ENCODE peak calls at places on chromosomes 13 and 19, in six cellular contexts. S is A549, K is upper lobe of left lung, T is K562, R is HepG2, V is GM12878. N is an unnamed sample.

GRCh38 chr13:34941835-34942731 is at the start of gene NBEA:
- ATAC-seq in S (peak; percentile 83), K (peak; percentile 82), T (peak; percentile 88), R (peak; percentile 82), V (peak; percentile 76), N (peak; percentile 82)

GRCh38 chr19:45200614-45201013 is 22.0 kb downstream of the BLOC1S3 start:
- ATAC-seq in S (peak; percentile 84), K (no peak), T (peak; percentile 87), R (peak; percentile 86), V (no peak), N (no peak)

GRCh38 chr19:30669329-30670010 is 297.3 kb downstream of the ZNF536 start:
- ATAC-seq in S (peak; percentile 88), K (no peak), T (peak; percentile 88), R (peak; percentile 63), V (peak; percentile 63), N (no peak)

GRCh38 chr13:23586336-23586735 is 16.1 kb downstream of the TNFRSF19 start:
- ATAC-seq in S (no peak), K (no peak), T (no peak), R (no peak), V (peak; percentile 37), N (no peak)

GRCh38 chr13:48585456-48585840 is 52.6 kb upstream of the RCBTB2 start:
- ATAC-seq in S (no peak), K (no peak), T (no peak), R (no peak), V (no peak), N (peak; percentile 59)

GRCh38 chr19:362154-362553 is 17.6 kb upstream of the MIER2 start:
- ATAC-seq in S (no peak), K (no peak), T (no peak), R (peak; percentile 61), V (no peak), N (no peak)

GRCh38 chr13:48950507-48950886 is 25.2 kb upstream of the FNDC3A start:
- ATAC-seq in S (no peak), K (no peak), T (no peak), R (no peak), V (no peak), N (no peak)

GRCh38 chr19:15259900-15260299 is 27.7 kb upstream of the EPHX3 start:
- ATAC-seq in S (no peak), K (no peak), T (no peak), R (no peak), V (no peak), N (no peak)

GRCh38 chr13:100510208-100510997 is 78.2 kb downstream of the GGACT start:
- ATAC-seq in S (no peak), K (no peak), T (no peak), R (no peak), V (no peak), N (no peak)

GRCh38 chr13:110690516-110690915 is 15.4 kb downstream of the CARS2 start:
- ATAC-seq in S (no peak), K (peak; percentile 40), T (no peak), R (peak; percentile 41), V (no peak), N (no peak)

GRCh38 chr13:75368167-75368566 is 113.8 kb downstream of the TBC1D4 start:
- ATAC-seq in S (no peak), K (no peak), T (no peak), R (no peak), V (no peak), N (peak; percentile 57)

GRCh38 chr19:48627211-48627864 is 8.0 kb downstream of the SPHK2 start:
- ATAC-seq in S (no peak), K (no peak), T (no peak), R (peak; percentile 58), V (no peak), N (no peak)

GRCh38 chr13:110298566-110299321 is 8.2 kb downstream of the COL4A1 start:
- ATAC-seq in S (no peak), K (peak; percentile 56), T (no peak), R (no peak), V (peak; percentile 59), N (no peak)

DNA sequence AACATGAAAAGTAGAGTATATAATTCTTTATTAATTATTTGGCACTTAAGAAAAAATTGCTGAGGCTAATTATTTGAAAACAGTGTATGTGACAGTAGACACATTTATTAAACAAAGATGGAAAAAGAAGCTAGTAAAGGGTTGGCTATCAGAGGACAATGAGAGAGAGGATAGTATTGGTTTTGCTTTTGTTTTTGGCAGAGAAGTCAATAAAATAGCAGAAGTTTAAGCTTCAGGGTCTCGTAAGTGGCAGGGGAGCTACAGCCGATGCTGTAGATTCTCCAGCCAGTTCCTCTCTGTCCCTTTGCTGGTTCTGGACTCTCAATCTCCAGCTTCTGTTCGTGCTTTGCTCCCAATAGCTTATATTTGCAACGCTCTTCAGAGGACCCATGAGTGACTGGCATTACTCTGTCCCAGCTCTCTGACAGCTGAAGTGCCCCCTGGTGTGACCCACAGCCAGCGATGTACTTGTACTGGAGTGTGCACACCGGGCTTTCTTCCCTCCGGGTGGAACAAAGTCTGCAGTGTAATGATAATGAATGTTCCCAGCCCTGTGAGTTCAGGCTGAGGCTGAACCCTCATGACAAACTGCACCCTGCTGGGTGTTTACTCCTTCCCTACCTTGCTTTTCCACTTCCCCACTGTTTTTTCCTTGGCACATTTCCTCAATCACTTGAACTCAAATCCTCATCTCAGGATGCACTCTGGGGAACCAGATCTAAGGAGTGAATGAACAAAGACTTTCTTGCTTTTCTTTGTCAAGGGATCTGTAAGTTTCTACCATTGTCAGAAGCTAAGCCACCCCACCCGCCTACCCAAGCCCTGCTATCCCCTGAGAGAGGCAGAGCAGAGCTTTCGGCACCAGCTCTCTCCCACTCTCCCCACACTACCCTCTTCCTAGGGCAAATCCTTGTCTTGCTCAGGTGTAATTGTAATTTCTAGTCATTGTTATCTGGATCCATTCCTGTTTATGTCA is 254.8 kb downstream of the LHFPL6 start:
- ATAC-seq in S (no peak), K (no peak), T (no peak), R (no peak), V (no peak), N (no peak)
- TF ChIP-seq EP300 in S (no peak), K (no peak), T (no peak), R (no peak), V (no peak), N (no peak)

GRCh38 chr13:47216176-47216822 is 319.4 kb upstream of the HTR2A start:
- ATAC-seq in S (no peak), K (no peak), T (no peak), R (peak; percentile 61), V (no peak), N (no peak)

GRCh38 chr13:47213057-47213456 is 316.2 kb upstream of the HTR2A start:
- ATAC-seq in S (no peak), K (no peak), T (no peak), R (no peak), V (no peak), N (no peak)

GRCh38 chr13:47215741-47216140 is 318.9 kb upstream of the HTR2A start:
- ATAC-seq in S (no peak), K (no peak), T (no peak), R (no peak), V (no peak), N (no peak)

GRCh38 chr13:47211106-47211505 is 314.3 kb upstream of the HTR2A start:
- ATAC-seq in S (no peak), K (no peak), T (no peak), R (no peak), V (no peak), N (no peak)
- TF ChIP-seq EP300 in S (no peak), K (no peak), T (no peak), R (no peak), V (no peak), N (no peak)

GRCh38 chr19:50725218-50725931 is 2.2 kb downstream of the CLEC11A start:
- ATAC-seq in S (peak; percentile 62), K (peak; percentile 1), T (no peak), R (no peak), V (peak; percentile 57), N (no peak)
- TF ChIP-seq EP300 in S (no peak), K (no peak), T (no peak), R (no peak), V (no peak), N (no peak)

GRCh38 chr19:18830488-18830887 is 1.3 kb upstream of the UPF1 start:
- ATAC-seq in S (no peak), K (no peak), T (no peak), R (no peak), V (no peak), N (no peak)

GRCh38 chr19:18833141-18833476 is 1.4 kb downstream of the UPF1 start:
- ATAC-seq in S (no peak), K (no peak), T (peak; percentile 11), R (no peak), V (peak; percentile 14), N (no peak)

GRCh38 chr19:18833849-18834643 is 2.3 kb downstream of the UPF1 start:
- ATAC-seq in S (no peak), K (no peak), T (peak; percentile 34), R (peak; percentile 37), V (no peak), N (no peak)

GRCh38 chr19:18832331-18833140 is 777 bp downstream of the UPF1 start:
- ATAC-seq in S (peak; percentile 75), K (peak; percentile 38), T (peak; percentile 89), R (peak; percentile 76), V (peak; percentile 66), N (peak; percentile 29)

GRCh38 chr19:18831524-18832330 is at the start of gene UPF1:
- ATAC-seq in S (peak; percentile 89), K (peak; percentile 83), T (peak; percentile 76), R (peak; percentile 70), V (peak; percentile 68), N (peak; percentile 92)
- TF ChIP-seq EP300 in S (no peak), K (no peak), T (peak; percentile 5), R (no peak), V (no peak), N (no peak)

GRCh38 chr19:32676186-32676894 is 692 bp downstream of the RGS9BP start:
- ATAC-seq in S (peak; percentile 15), K (no peak), T (no peak), R (peak; percentile 6), V (no peak), N (no peak)

GRCh38 chr19:32673573-32673972 is 1.4 kb downstream of the ANKRD27 start:
- ATAC-seq in S (no peak), K (no peak), T (no peak), R (no peak), V (no peak), N (no peak)

GRCh38 chr19:32674153-32674958 is 624 bp downstream of the ANKRD27 start:
- ATAC-seq in S (no peak), K (no peak), T (no peak), R (peak; percentile 28), V (no peak), N (no peak)

GRCh38 chr19:32675720-32676185 is at the start of gene RGS9BP:
- ATAC-seq in S (peak; percentile 86), K (peak; percentile 87), T (peak; percentile 50), R (peak; percentile 55), V (peak; percentile 47), N (peak; percentile 85)

GRCh38 chr19:32674959-32675719 is at the start of gene ANKRD27:
- ATAC-seq in S (peak; percentile 94), K (peak; percentile 98), T (peak; percentile 95), R (peak; percentile 93), V (peak; percentile 98), N (peak; percentile 96)
- TF ChIP-seq EP300 in S (no peak), K (no peak), T (no peak), R (no peak), V (no peak), N (no peak)